ENCODE peak calls at places on chromosome 14, in six cellular contexts. A is progenitor cell of endocrine pancreas, V is kidney epithelial cell, R is upper lobe of left lung, E is glutamatergic neuron, C is HFF-Myc. F is an unnamed sample.

GRCh38 chr14:79638647-79639266 is 572.5 kb downstream of the DIO2 start:
- DNase-seq in E (no peak), R (no peak), A (no peak), V (no peak), C (no peak), F (no peak)

GRCh38 chr14:81165188-81165587 is 55.6 kb downstream of the GTF2A1 start:
- DNase-seq in R (no peak), C (no peak), E (no peak), V (no peak), A (no peak), F (no peak)

GRCh38 chr14:85482549-85482948 is 47.4 kb upstream of the FLRT2 start:
- DNase-seq in R (no peak), E (no peak), V (no peak), C (no peak), A (no peak), F (no peak)

GRCh38 chr14:100623557-100623956 is 36.3 kb upstream of the BEGAIN start:
- DNase-seq in A (no peak), E (no peak), R (no peak), V (no peak), C (no peak), F (no peak)

GRCh38 chr14:91872011-91872476 is 4.7 kb upstream of the TC2N start:
- DNase-seq in R (no peak), E (peak; percentile 32), A (no peak), V (no peak), C (no peak), F (no peak)

GRCh38 chr14:58969951-58970751 is 218.3 kb upstream of the DAAM1 start:
- DNase-seq in R (no peak), C (peak; percentile 22), V (peak; percentile 48), A (no peak), E (no peak), F (no peak)

GRCh38 chr14:78902010-78902623 is 731.9 kb downstream of the NRXN3 start:
- DNase-seq in R (no peak), A (peak; percentile 18), C (peak; percentile 6), E (peak; percentile 73), V (no peak), F (peak; percentile 9)

GRCh38 chr14:80992580-80992979 is 37.2 kb downstream of the TSHR start:
- DNase-seq in V (no peak), E (no peak), A (no peak), R (no peak), C (no peak), F (no peak)

GRCh38 chr14:60116181-60116580 is 24.5 kb downstream of the PCNX4 start:
- DNase-seq in E (no peak), R (no peak), A (no peak), C (no peak), V (no peak), F (no peak)

GRCh38 chr14:71332476-71332875 is 425.2 kb downstream of the PCNX1 start:
- DNase-seq in C (no peak), V (no peak), E (no peak), R (no peak), A (no peak), F (no peak)

GRCh38 chr14:34713681-34714319 is 593 bp downstream of the CFL2 start:
- DNase-seq in V (peak; percentile 59), R (no peak), A (no peak), E (peak; percentile 15), C (no peak), F (no peak)

GRCh38 chr14:47993883-47994282 is 318.5 kb upstream of the MDGA2 start:
- DNase-seq in E (no peak), C (no peak), R (no peak), V (no peak), A (no peak), F (no peak)

GRCh38 chr14:36217027-36217426 is 40.5 kb upstream of the PTCSC3 start:
- DNase-seq in C (no peak), V (no peak), R (no peak), A (no peak), E (no peak), F (no peak)

GRCh38 chr14:96002511-96002884 is 36.7 kb upstream of the C14orf132 start:
- DNase-seq in R (no peak), V (no peak), E (no peak), C (no peak), A (no peak), F (no peak)

GRCh38 chr14:66443158-66443695 is 42.9 kb upstream of the CCDC196 start:
- DNase-seq in A (no peak), R (no peak), C (no peak), E (no peak), V (peak; percentile 48), F (no peak)

GRCh38 chr14:32364941-32365340 is 35.8 kb downstream of the AKAP6 start:
- DNase-seq in C (no peak), E (no peak), R (no peak), V (peak; percentile 23), A (no peak), F (no peak)

GRCh38 chr14:50610465-50610864 is 50.5 kb downstream of the ATL1 start:
- DNase-seq in A (no peak), E (no peak), V (no peak), R (no peak), C (no peak), F (no peak)

GRCh38 chr14:56742391-56742790 is 67.9 kb downstream of the OTX2 start:
- DNase-seq in C (no peak), E (no peak), R (no peak), A (no peak), V (no peak), F (no peak)

GRCh38 chr14:106826833-106827369 is 1300.5 kb downstream of the TMEM121 start:
- DNase-seq in E (no peak), V (no peak), C (no peak), R (no peak), A (no peak), F (no peak)

GRCh38 chr14:73452341-73453191 is 5.8 kb downstream of the NUMB start:
- DNase-seq in A (no peak), E (no peak), C (peak; percentile 77), V (no peak), R (no peak), F (peak; percentile 79)

GRCh38 chr14:88106377-88106776 is 101.4 kb downstream of the GPR65 start:
- DNase-seq in A (no peak), R (no peak), E (no peak), C (no peak), V (no peak), F (no peak)

GRCh38 chr14:101475468-101476257 is 85.6 kb upstream of the DIO3 start:
- DNase-seq in V (no peak), E (no peak), C (peak; percentile 4), R (peak; percentile 76), A (no peak), F (no peak)

GRCh38 chr14:39562175-39562574 is 129.9 kb upstream of the FBXO33 start:
- DNase-seq in C (no peak), R (no peak), A (no peak), V (no peak), E (no peak), F (no peak)

GRCh38 chr14:35458442-35458841 is 53.9 kb upstream of the NFKBIA start:
- DNase-seq in V (no peak), A (no peak), E (no peak), R (no peak), C (no peak), F (no peak)

GRCh38 chr14:61568572-61569011 is 126.7 kb upstream of the HIF1A start:
- DNase-seq in V (no peak), R (peak; percentile 89), C (no peak), A (peak; percentile 22), E (peak; percentile 42), F (no peak)
- TF ChIP-seq CTCF in V (no peak), R (no peak), C (no peak), A (peak; percentile 33), E (no peak), F (no peak)

DNA sequence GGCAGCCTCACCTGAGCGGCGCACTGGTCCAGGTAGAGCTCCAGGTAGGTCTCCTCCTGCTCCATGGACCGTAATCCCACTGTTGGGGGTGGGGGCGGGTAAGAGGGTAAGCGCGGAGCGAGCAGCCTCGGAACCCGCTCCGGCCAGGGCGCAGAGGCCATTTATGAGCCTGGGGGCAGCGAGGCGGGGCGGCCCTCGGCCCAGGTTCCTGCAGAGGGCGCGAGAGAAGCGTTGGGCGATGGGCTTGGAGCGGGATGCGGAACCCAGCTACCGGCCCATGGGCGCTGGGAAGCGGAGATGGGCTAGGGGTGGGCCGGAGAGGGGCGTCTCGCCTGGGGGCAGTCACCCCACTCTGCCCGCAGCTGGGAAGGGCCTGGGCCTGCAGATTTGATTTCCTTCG is at the start of gene TBPL2:
- DNase-seq in C (no peak), E (peak; percentile 43), R (peak; percentile 78), A (no peak), V (no peak), F (no peak)
- TF ChIP-seq CTCF in C (no peak), E (no peak), R (no peak), A (peak; percentile 36), V (peak; percentile 7), F (peak; percentile 4)

GRCh38 chr14:94411638-94412037 is 23.2 kb upstream of the SERPINA1 start:
- DNase-seq in R (no peak), C (no peak), V (no peak), E (no peak), A (no peak), F (no peak)

GRCh38 chr14:94408546-94409095 is 20.2 kb upstream of the SERPINA1 start:
- DNase-seq in A (no peak), E (no peak), V (no peak), C (no peak), R (no peak), F (no peak)

GRCh38 chr14:94407906-94408305 is 19.5 kb upstream of the SERPINA1 start:
- DNase-seq in R (no peak), A (no peak), E (no peak), C (no peak), V (no peak), F (no peak)

GRCh38 chr14:94412671-94413638 is 24.6 kb upstream of the SERPINA1 start:
- DNase-seq in E (no peak), V (no peak), R (no peak), C (no peak), A (no peak), F (no peak)
- TF ChIP-seq CTCF in E (no peak), V (peak; percentile 51), R (no peak), C (peak; percentile 8), A (peak; percentile 58), F (peak; percentile 23)

DNA sequence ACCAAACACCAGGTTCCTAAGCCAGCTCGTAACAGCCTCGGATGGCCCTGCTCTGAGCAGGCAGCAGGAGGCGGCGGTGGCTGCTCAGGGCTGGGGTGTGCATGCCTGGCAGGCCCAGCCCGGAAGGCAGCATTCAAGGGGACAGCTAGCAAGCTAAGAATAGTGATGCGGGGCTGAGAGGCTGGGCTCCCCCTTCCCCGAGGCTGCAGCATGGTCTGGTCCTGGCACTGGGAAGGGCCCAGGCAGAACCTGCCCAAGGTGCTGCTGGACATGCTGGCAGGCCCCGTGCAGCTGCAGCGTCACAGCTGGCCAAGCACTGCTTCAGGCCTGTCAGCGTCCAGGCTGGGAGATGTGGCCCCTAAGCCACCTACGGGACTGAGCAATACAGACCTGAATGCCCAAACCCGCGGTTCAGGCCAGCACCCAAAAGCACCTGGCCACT is 26.4 kb upstream of the NUDT14 start:
- DNase-seq in A (no peak), R (peak; percentile 74), E (peak; percentile 42), V (no peak), C (no peak), F (no peak)
- TF ChIP-seq CTCF in A (no peak), R (no peak), E (no peak), V (peak; percentile 14), C (no peak), F (peak; percentile 5)

GRCh38 chr14:76056128-76056527 is 70.6 kb downstream of the IFT43 start:
- DNase-seq in C (no peak), E (no peak), R (no peak), A (no peak), V (no peak), F (no peak)
- TF ChIP-seq CTCF in C (peak; percentile 66), E (peak; percentile 23), R (no peak), A (peak; percentile 26), V (peak; percentile 30), F (peak; percentile 45)

GRCh38 chr14:24392327-24393098 is 6.3 kb upstream of the NYNRIN start:
- DNase-seq in A (no peak), E (no peak), R (no peak), V (no peak), C (no peak), F (no peak)
- TF ChIP-seq CTCF in A (no peak), E (no peak), R (no peak), V (peak; percentile 23), C (no peak), F (peak; percentile 11)